ENCODE peak calls at places on chromosomes 16 and 17, in five cellular contexts. N, A, X, S and D are unnamed samples.
A peak's percentile ranks its signal among the peaks of the same experiment; 100 is the strongest.

GRCh38 chr16:17445421-17445820 is 25.3 kb downstream of the XYLT1 start:
- ATAC-seq in N (no peak), A (no peak), X (no peak), S (no peak), D (no peak)

GRCh38 chr17:4314179-4314578 is 50.4 kb upstream of the ANKFY1 start:
- ATAC-seq in N (no peak), A (no peak), X (no peak), S (no peak), D (no peak)

GRCh38 chr16:15618392-15618791 is 24.6 kb downstream of the MARF1 start:
- ATAC-seq in N (no peak), A (no peak), X (no peak), S (no peak), D (no peak)

GRCh38 chr16:30064746-30065111 is 831 bp upstream of the ALDOA start:
- ATAC-seq in N (no peak), A (no peak), X (no peak), S (no peak), D (peak; percentile 2)

GRCh38 chr16:89408315-89408714 is 82.0 kb downstream of the ANKRD11 start:
- ATAC-seq in N (peak; percentile 51), A (no peak), X (no peak), S (no peak), D (no peak)

GRCh38 chr16:69903851-69904250 is 47.3 kb upstream of the CLEC18A start:
- ATAC-seq in N (no peak), A (no peak), X (no peak), S (no peak), D (no peak)

GRCh38 chr16:81779540-81780320 is 639 bp downstream of the PLCG2 start:
- ATAC-seq in N (peak; percentile 56), A (peak; percentile 34), X (peak; percentile 39), S (peak; percentile 19), D (peak; percentile 60)

GRCh38 chr17:19248149-19248922 is 11.2 kb downstream of the EPN2 start:
- ATAC-seq in N (peak; percentile 90), A (peak; percentile 81), X (no peak), S (peak; percentile 53), D (no peak)

GRCh38 chr17:78745407-78746088 is 36.5 kb downstream of the CYTH1 start:
- ATAC-seq in N (peak; percentile 35), A (no peak), X (no peak), S (no peak), D (no peak)

GRCh38 chr17:40942553-40942952 is 5.1 kb upstream of the KRT23 start:
- ATAC-seq in N (no peak), A (no peak), X (no peak), S (no peak), D (no peak)